ENCODE peak calls at places on chromosomes 1 and 21, in seven cellular contexts. T is transverse colon, V is psoas muscle, M is fibroblast of mammary gland, D is GM06990, J is cardiac fibroblast, B is tibial artery. O is an unnamed sample.

GRCh38 chr1:28196330-28196729 is 19.8 kb upstream of the PTAFR start:
- DNase-seq in M (no peak), B (no peak), D (no peak), J (no peak), T (no peak), V (no peak), O (no peak)

GRCh38 chr1:214551436-214552173 is at the start of gene PTPN14:
- DNase-seq in V (peak; percentile 90), D (no peak), J (peak; percentile 98), B (peak; percentile 93), T (peak; percentile 82), M (peak; percentile 89), O (peak; percentile 85)

GRCh38 chr1:171245458-171246064 is 2.7 kb upstream of the FMO1 start:
- DNase-seq in B (no peak), J (peak; percentile 61), T (peak; percentile 28), V (no peak), M (peak; percentile 56), D (no peak), O (peak; percentile 52)

GRCh38 chr1:30286984-30287839 is 436.2 kb downstream of the MATN1 start:
- DNase-seq in J (no peak), M (no peak), B (peak; percentile 21), V (no peak), T (no peak), D (no peak), O (no peak)

GRCh38 chr1:113042336-113043143 is 30.5 kb upstream of the LRIG2 start:
- DNase-seq in T (peak; percentile 78), M (peak; percentile 91), J (peak; percentile 88), D (peak; percentile 68), V (peak; percentile 71), B (peak; percentile 79), O (peak; percentile 74)

GRCh38 chr1:224554620-224555259 is 61.4 kb upstream of the CNIH3 start:
- DNase-seq in V (no peak), B (no peak), J (no peak), T (no peak), M (no peak), D (no peak), O (peak; percentile 29)

GRCh38 chr1:92832537-92833160 is 809 bp downstream of the RPL5 start:
- DNase-seq in D (no peak), B (no peak), J (peak; percentile 38), V (no peak), T (no peak), M (no peak), O (no peak)

GRCh38 chr21:35368326-35368725 is 319.2 kb upstream of the RUNX1 start:
- DNase-seq in J (no peak), T (no peak), V (no peak), B (no peak), M (no peak), D (no peak), O (peak; percentile 96)

GRCh38 chr1:38541223-38541622 is 318.3 kb downstream of the RRAGC start:
- DNase-seq in V (no peak), T (no peak), J (no peak), M (no peak), B (no peak), D (no peak), O (peak; percentile 12)

GRCh38 chr1:174797398-174797797 is 202.3 kb upstream of the CACYBP start:
- DNase-seq in M (no peak), V (no peak), J (no peak), B (no peak), D (no peak), T (no peak), O (no peak)

GRCh38 chr1:174795806-174796205 is 203.9 kb upstream of the CACYBP start:
- DNase-seq in J (no peak), D (no peak), M (no peak), T (no peak), B (no peak), V (no peak), O (peak; percentile 76)

GRCh38 chr1:174800951-174801350 is 198.8 kb upstream of the CACYBP start:
- DNase-seq in B (no peak), J (no peak), V (no peak), D (no peak), T (no peak), M (no peak), O (no peak)

GRCh38 chr1:174800221-174800791 is 199.4 kb upstream of the CACYBP start:
- DNase-seq in M (no peak), D (no peak), T (no peak), V (no peak), J (peak; percentile 5), B (no peak), O (no peak)

GRCh38 chr1:174799136-174799479 is 200.6 kb upstream of the CACYBP start:
- DNase-seq in M (no peak), B (no peak), T (no peak), V (no peak), J (no peak), D (no peak), O (peak; percentile 76)
- H3K4me3 ChIP-seq in M (no peak overlapping the region), B (peak overlapping the region; percentile 59), T (no peak overlapping the region), V (peak overlapping the region; percentile 63), J (no peak overlapping the region), D (peak overlapping the region; percentile 60), O (peak overlapping the region; percentile 40)

GRCh38 chr1:10687142-10687715 is 109.2 kb downstream of the CASZ1 start:
- DNase-seq in M (no peak), D (no peak), B (no peak), J (no peak), T (peak; percentile 76), V (no peak), O (no peak)

GRCh38 chr1:10685851-10686403 is 110.5 kb downstream of the CASZ1 start:
- DNase-seq in J (peak; percentile 73), B (no peak), D (no peak), M (no peak), V (no peak), T (no peak), O (no peak)

GRCh38 chr1:10685196-10685850 is 111.1 kb downstream of the CASZ1 start:
- DNase-seq in M (no peak), V (no peak), B (no peak), D (no peak), T (no peak), J (no peak), O (no peak)

GRCh38 chr1:10687782-10688408 is 108.6 kb downstream of the CASZ1 start:
- DNase-seq in M (peak; percentile 45), V (no peak), J (peak; percentile 61), D (no peak), T (no peak), B (peak; percentile 89), O (no peak)

DNA sequence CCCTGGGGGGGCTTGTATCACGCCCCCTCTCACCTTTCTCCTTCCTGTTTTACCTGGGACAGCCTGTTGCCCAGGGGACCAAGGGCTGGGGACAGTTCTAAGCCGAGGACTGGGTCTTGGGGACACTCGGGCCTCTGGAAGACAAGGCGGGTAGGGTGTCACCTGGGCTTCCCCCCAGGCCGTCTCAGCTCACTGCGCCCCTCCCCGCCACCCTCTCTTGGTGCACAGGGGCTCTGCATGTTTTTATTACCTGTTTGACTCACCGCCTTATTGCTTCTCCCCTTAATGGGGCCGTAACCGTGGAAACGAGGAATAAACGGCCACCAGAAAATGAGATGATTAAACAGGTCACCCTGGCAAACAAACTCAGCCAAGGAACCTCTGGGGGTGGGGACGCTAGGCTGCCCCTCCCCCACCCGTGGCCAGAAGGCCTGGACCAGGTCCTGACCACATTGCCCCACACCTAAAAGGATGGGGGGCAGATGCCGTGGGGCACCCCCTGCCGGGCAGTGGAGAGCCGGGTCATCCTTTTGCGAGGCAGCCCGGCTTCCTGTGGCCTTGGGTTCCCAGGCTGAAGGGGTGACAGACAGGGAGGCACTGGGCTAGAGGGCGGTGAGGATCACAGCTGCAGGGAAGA is 109.9 kb downstream of the CASZ1 start:
- DNase-seq in J (no peak), D (peak; percentile 54), B (no peak), T (peak; percentile 31), V (no peak), M (no peak), O (no peak)
- H3K4me3 ChIP-seq in J (no peak overlapping the region), D (no peak overlapping the region), B (no peak overlapping the region), T (no peak overlapping the region), V (no peak overlapping the region), M (no peak overlapping the region), O (no peak overlapping the region)

GRCh38 chr1:145993618-145994390 is 2.6 kb downstream of the TXNIP start:
- DNase-seq in T (no peak), V (no peak), M (no peak), B (peak; percentile 46), J (no peak), D (no peak), O (no peak)

GRCh38 chr1:145994391-145995120 is 1.8 kb downstream of the TXNIP start:
- DNase-seq in T (no peak), M (peak; percentile 52), B (peak; percentile 67), D (no peak), J (no peak), V (peak; percentile 41), O (no peak)

GRCh38 chr1:145992958-145993617 is 3.3 kb downstream of the TXNIP start:
- DNase-seq in M (no peak), B (no peak), J (no peak), V (no peak), T (no peak), D (no peak), O (no peak)

GRCh38 chr1:145991799-145992412 is 4.5 kb downstream of the TXNIP start:
- DNase-seq in V (peak; percentile 36), B (no peak), J (no peak), M (no peak), D (no peak), T (no peak), O (no peak)

DNA sequence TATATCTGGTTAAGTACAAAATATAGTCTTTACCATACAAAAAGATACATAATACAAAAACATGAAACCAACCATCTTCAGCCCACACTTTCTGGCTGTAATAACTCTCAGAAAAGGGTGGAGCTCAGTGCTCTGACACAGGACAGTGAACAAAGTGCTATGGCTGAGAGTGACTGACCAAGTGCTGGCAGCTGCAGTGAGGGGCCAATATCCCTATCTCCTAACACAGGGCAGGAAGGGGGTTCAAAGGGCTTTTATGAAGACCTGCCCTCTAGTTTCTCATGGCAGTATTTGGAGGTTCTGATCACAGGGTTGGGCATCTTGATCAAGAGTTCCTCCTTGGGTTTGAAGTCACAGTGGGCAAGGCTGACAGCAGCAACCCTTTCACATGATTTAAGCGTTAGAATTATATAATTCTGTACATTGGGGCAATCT is 3.9 kb downstream of the TXNIP start:
- DNase-seq in B (peak; percentile 41), V (no peak), J (no peak), M (no peak), T (no peak), D (no peak), O (no peak)
- H3K4me3 ChIP-seq in B (peak overlapping the region; percentile 77), V (peak overlapping the region; percentile 80), J (peak overlapping the region; percentile 77), M (no peak overlapping the region), T (peak overlapping the region; percentile 34), D (no peak overlapping the region), O (peak overlapping the region; percentile 8)

GRCh38 chr1:152107289-152107983 is 7.8 kb downstream of the TCHH start:
- DNase-seq in D (peak; percentile 6), T (no peak), B (no peak), J (no peak), V (no peak), M (no peak), O (no peak)
- H3K4me3 ChIP-seq in D (no peak overlapping the region), T (no peak overlapping the region), B (peak overlapping the region; percentile 14), J (peak overlapping the region; percentile 36), V (peak overlapping the region; percentile 34), M (peak overlapping the region; percentile 23), O (peak overlapping the region; percentile 28)

GRCh38 chr1:155070721-155071556 is 7.4 kb downstream of the EFNA4 start:
- DNase-seq in J (peak; percentile 65), T (peak; percentile 90), B (peak; percentile 85), D (peak; percentile 85), V (peak; percentile 80), M (peak; percentile 71), O (peak; percentile 66)
- H3K4me3 ChIP-seq in J (peak overlapping the region; percentile 45), T (peak overlapping the region; percentile 6), B (peak overlapping the region; percentile 46), D (peak overlapping the region; percentile 38), V (peak overlapping the region; percentile 68), M (peak overlapping the region; percentile 53), O (peak overlapping the region; percentile 35)

O was measured in bronchial epithelial cell.